ENCODE peak calls at places on chromosomes 2 and 18, in ten cellular contexts. One of them, this sample, is unnamed.

GRCh38 chr2:157421377-157421944 is 22.4 kb downstream of the CYTIP start:
- DNase-seq in A172: no peak
- DNase-seq in NCI-H748 treated with DMSO at 0.1 percent for 48 hours: no peak
- DNase-seq in AG04449: no peak
- DNase-seq in cardiac muscle cell: no peak
- DNase-seq in coronary artery: no peak
- DNase-seq in hypothalamus: no peak
- DNase-seq in activated naive CD4-positive, alpha-beta T cell: no peak
- DNase-seq in Caco-2: no peak
- DNase-seq in ecto neural progenitor cell: no peak
- DNase-seq in this sample: no peak

GRCh38 chr2:11434443-11434842 is 31.5 kb downstream of the E2F6 start:
- DNase-seq in A172: no peak
- DNase-seq in NCI-H748 treated with DMSO at 0.1 percent for 48 hours: no peak
- DNase-seq in AG04449: no peak
- DNase-seq in cardiac muscle cell: no peak
- DNase-seq in coronary artery: no peak
- DNase-seq in hypothalamus: no peak
- DNase-seq in activated naive CD4-positive, alpha-beta T cell: no peak
- DNase-seq in Caco-2: no peak
- DNase-seq in ecto neural progenitor cell: no peak
- DNase-seq in this sample: no peak

GRCh38 chr2:26849056-26850001 is 1.4 kb downstream of the DPYSL5 start:
- DNase-seq in A172: no peak
- DNase-seq in NCI-H748 treated with DMSO at 0.1 percent for 48 hours: peak; percentile 44
- DNase-seq in AG04449: no peak
- DNase-seq in cardiac muscle cell: no peak
- DNase-seq in coronary artery: no peak
- DNase-seq in hypothalamus: no peak
- DNase-seq in activated naive CD4-positive, alpha-beta T cell: no peak
- DNase-seq in Caco-2: no peak
- DNase-seq in ecto neural progenitor cell: peak; percentile 82
- DNase-seq in this sample: no peak

GRCh38 chr2:65098741-65099140 is 31.2 kb downstream of the RAB1A start:
- DNase-seq in A172: no peak
- DNase-seq in NCI-H748 treated with DMSO at 0.1 percent for 48 hours: no peak
- DNase-seq in AG04449: no peak
- DNase-seq in cardiac muscle cell: no peak
- DNase-seq in coronary artery: no peak
- DNase-seq in hypothalamus: no peak
- DNase-seq in activated naive CD4-positive, alpha-beta T cell: no peak
- DNase-seq in Caco-2: no peak
- DNase-seq in ecto neural progenitor cell: no peak
- DNase-seq in this sample: no peak

GRCh38 chr2:158539176-158539895 is 82.6 kb downstream of the PKP4 start:
- DNase-seq in A172: peak; percentile 66
- DNase-seq in NCI-H748 treated with DMSO at 0.1 percent for 48 hours: peak; percentile 89
- DNase-seq in AG04449: peak; percentile 17
- DNase-seq in cardiac muscle cell: peak; percentile 84
- DNase-seq in coronary artery: no peak
- DNase-seq in hypothalamus: no peak
- DNase-seq in activated naive CD4-positive, alpha-beta T cell: no peak
- DNase-seq in Caco-2: no peak
- DNase-seq in ecto neural progenitor cell: no peak
- DNase-seq in this sample: peak; percentile 69

GRCh38 chr18:76448262-76449109 is 46.6 kb downstream of the ZNF516 start:
- DNase-seq in A172: no peak
- DNase-seq in NCI-H748 treated with DMSO at 0.1 percent for 48 hours: no peak
- DNase-seq in AG04449: no peak
- DNase-seq in cardiac muscle cell: no peak
- DNase-seq in coronary artery: peak; percentile 46
- DNase-seq in hypothalamus: no peak
- DNase-seq in activated naive CD4-positive, alpha-beta T cell: no peak
- DNase-seq in Caco-2: no peak
- DNase-seq in ecto neural progenitor cell: peak; percentile 36
- DNase-seq in this sample: no peak

GRCh38 chr2:40251146-40251545 is 200.7 kb downstream of the SLC8A1 start:
- DNase-seq in A172: no peak
- DNase-seq in NCI-H748 treated with DMSO at 0.1 percent for 48 hours: peak; percentile 91
- DNase-seq in AG04449: no peak
- DNase-seq in cardiac muscle cell: no peak
- DNase-seq in coronary artery: no peak
- DNase-seq in hypothalamus: no peak
- DNase-seq in activated naive CD4-positive, alpha-beta T cell: no peak
- DNase-seq in Caco-2: no peak
- DNase-seq in ecto neural progenitor cell: no peak
- DNase-seq in this sample: no peak

GRCh38 chr2:171712051-171712450 is 24.8 kb downstream of the DYNC1I2 start:
- DNase-seq in A172: peak; percentile 85
- DNase-seq in NCI-H748 treated with DMSO at 0.1 percent for 48 hours: no peak
- DNase-seq in AG04449: peak; percentile 67
- DNase-seq in cardiac muscle cell: peak; percentile 84
- DNase-seq in coronary artery: no peak
- DNase-seq in hypothalamus: no peak
- DNase-seq in activated naive CD4-positive, alpha-beta T cell: no peak
- DNase-seq in Caco-2: no peak
- DNase-seq in ecto neural progenitor cell: no peak
- DNase-seq in this sample: peak; percentile 76

GRCh38 chr2:15649556-15650255 is 58.0 kb downstream of the DDX1 start:
- DNase-seq in A172: no peak
- DNase-seq in NCI-H748 treated with DMSO at 0.1 percent for 48 hours: no peak
- DNase-seq in AG04449: no peak
- DNase-seq in cardiac muscle cell: no peak
- DNase-seq in coronary artery: no peak
- DNase-seq in hypothalamus: no peak
- DNase-seq in activated naive CD4-positive, alpha-beta T cell: no peak
- DNase-seq in Caco-2: no peak
- DNase-seq in ecto neural progenitor cell: no peak
- DNase-seq in this sample: no peak

GRCh38 chr2:188475945-188476344 is 184.3 kb downstream of the GULP1 start:
- DNase-seq in A172: peak; percentile 69
- DNase-seq in NCI-H748 treated with DMSO at 0.1 percent for 48 hours: no peak
- DNase-seq in AG04449: no peak
- DNase-seq in cardiac muscle cell: peak; percentile 27
- DNase-seq in coronary artery: no peak
- DNase-seq in hypothalamus: no peak
- DNase-seq in activated naive CD4-positive, alpha-beta T cell: no peak
- DNase-seq in Caco-2: no peak
- DNase-seq in ecto neural progenitor cell: no peak
- DNase-seq in this sample: peak; percentile 49

GRCh38 chr18:59787998-59788875 is 91.0 kb upstream of the CCBE1 start:
- DNase-seq in A172: peak; percentile 73
- DNase-seq in NCI-H748 treated with DMSO at 0.1 percent for 48 hours: no peak
- DNase-seq in AG04449: no peak
- DNase-seq in cardiac muscle cell: peak; percentile 80
- DNase-seq in coronary artery: no peak
- DNase-seq in hypothalamus: no peak
- DNase-seq in activated naive CD4-positive, alpha-beta T cell: no peak
- DNase-seq in Caco-2: no peak
- DNase-seq in ecto neural progenitor cell: no peak
- DNase-seq in this sample: peak; percentile 43